ENCODE peak calls at places on chromosome 2, in five cellular contexts. D, A, P, T and H are unnamed samples.

GRCh38 chr2:20647211-20647610 is 3.7 kb downstream of the HS1BP3 start:
- DNase-seq in A (no peak), T (no peak), D (no peak), P (no peak), H (no peak)

GRCh38 chr2:134137182-134137595 is 116.7 kb upstream of the MGAT5 start:
- DNase-seq in T (no peak), D (no peak), A (no peak), P (no peak), H (no peak)

GRCh38 chr2:181457121-181457740 is at the start of gene ITGA4:
- DNase-seq in D (peak; percentile 56), T (peak; percentile 18), P (peak; percentile 90), A (no peak), H (no peak)

GRCh38 chr2:233462826-233463470 is 103.6 kb downstream of the USP40 start:
- DNase-seq in D (no peak), P (no peak), T (no peak), A (no peak), H (no peak)

GRCh38 chr2:72026819-72027425 is 120.7 kb downstream of the CYP26B1 start:
- DNase-seq in D (no peak), P (peak; percentile 28), T (no peak), A (no peak), H (no peak)

GRCh38 chr2:23286765-23287155 is 98.2 kb upstream of the KLHL29 start:
- DNase-seq in P (no peak), A (no peak), D (no peak), T (no peak), H (no peak)

GRCh38 chr2:43387092-43388062 is 161.0 kb upstream of the ZFP36L2 start:
- DNase-seq in D (peak; percentile 86), A (no peak), T (no peak), P (no peak), H (no peak)

GRCh38 chr2:214410918-214411554 is at the start of gene VWC2L:
- DNase-seq in D (no peak), T (peak; percentile 34), A (peak; percentile 58), P (peak; percentile 92), H (peak; percentile 22)

GRCh38 chr2:110793034-110793433 is 60.7 kb downstream of the ACOXL start:
- DNase-seq in P (peak; percentile 47), A (no peak), T (no peak), D (no peak), H (no peak)

GRCh38 chr2:86201951-86202692 is 2.9 kb downstream of the MRPL35 start:
- DNase-seq in A (no peak), T (peak; percentile 73), P (no peak), D (no peak), H (no peak)

GRCh38 chr2:217988840-217989204 is 14.0 kb downstream of the TNS1 start:
- DNase-seq in P (no peak), D (no peak), T (no peak), A (no peak), H (no peak)

GRCh38 chr2:30230855-30231725 is at the start of gene LBH:
- DNase-seq in P (peak; percentile 76), T (peak; percentile 90), D (peak; percentile 56), A (no peak), H (no peak)

GRCh38 chr2:19881866-19882265 is 19.9 kb downstream of the TTC32 start:
- DNase-seq in D (no peak), T (no peak), A (no peak), P (no peak), H (no peak)

GRCh38 chr2:206833291-206833690 is 67.9 kb downstream of the FASTKD2 start:
- DNase-seq in D (no peak), A (no peak), P (no peak), T (no peak), H (no peak)

GRCh38 chr2:191345788-191346187 is 100.6 kb downstream of the MYO1B start:
- DNase-seq in A (no peak), T (no peak), P (no peak), D (no peak), H (no peak)

GRCh38 chr2:3523551-3524041 is 4.3 kb upstream of the ADI1 start:
- DNase-seq in D (no peak), T (no peak), P (no peak), A (peak; percentile 65), H (no peak)

GRCh38 chr2:172977330-172978052 is 98.2 kb upstream of the MAP3K20 start:
- DNase-seq in T (no peak), P (no peak), D (no peak), A (no peak), H (no peak)

GRCh38 chr2:177646241-177646640 is 253.7 kb downstream of the AGPS start:
- DNase-seq in A (no peak), P (no peak), T (no peak), D (no peak), H (no peak)

GRCh38 chr2:234245945-234246344 is 195.4 kb downstream of the SPP2 start:
- DNase-seq in P (no peak), T (no peak), D (no peak), A (no peak), H (no peak)

GRCh38 chr2:86453838-86454237 is 12.7 kb downstream of the KDM3A start:
- DNase-seq in T (no peak), A (no peak), P (no peak), D (no peak), H (no peak)

GRCh38 chr2:169819106-169819505 is 5.6 kb downstream of the METTL5 start:
- DNase-seq in T (no peak), A (no peak), P (no peak), D (no peak), H (no peak)

GRCh38 chr2:70978388-70979357 is at the start of gene ANKRD53:
- DNase-seq in D (no peak), T (no peak), A (no peak), P (peak; percentile 83), H (no peak)

GRCh38 chr2:150520887-150521664 is 33.6 kb upstream of the RND3 start:
- DNase-seq in T (no peak), D (no peak), A (no peak), P (no peak), H (no peak)

GRCh38 chr2:228474466-228474865 is 293.0 kb upstream of the SPHKAP start:
- DNase-seq in P (no peak), A (no peak), D (no peak), T (no peak), H (no peak)

GRCh38 chr2:103462712-103463111 is 700.9 kb downstream of the TMEM182 start:
- DNase-seq in A (no peak), P (no peak), D (no peak), T (no peak), H (no peak)

GRCh38 chr2:241036964-241037421 is 38.6 kb downstream of the SNED1 start:
- DNase-seq in D (peak; percentile 4), T (no peak), A (no peak), P (no peak), H (no peak)

DNA sequence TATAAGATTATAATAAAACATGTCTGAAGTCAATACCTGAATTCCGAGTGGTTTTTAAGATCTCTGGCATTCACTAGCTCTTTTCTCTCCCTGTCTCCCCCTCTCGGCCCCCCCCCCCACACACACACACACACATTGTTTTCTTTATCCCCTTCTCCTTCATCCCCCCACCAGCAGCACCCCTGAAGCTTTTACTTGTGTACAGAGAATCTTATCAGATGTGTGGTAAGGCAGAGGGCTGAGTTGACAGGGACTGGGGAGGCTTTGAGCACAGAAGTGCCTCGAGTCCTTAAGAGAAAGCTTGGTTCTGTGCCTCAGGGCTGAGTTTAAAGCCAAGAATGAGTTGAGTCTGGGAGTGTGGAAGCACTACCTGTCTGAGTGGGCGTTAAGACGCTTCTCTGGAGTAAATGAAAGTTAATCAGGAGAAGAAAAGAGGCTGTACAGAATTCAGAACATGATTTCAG is 2.6 kb downstream of the ID2 start:
- DNase-seq in D (peak; percentile 40), A (peak; percentile 63), P (no peak), T (peak; percentile 72), H (peak; percentile 38)
- TF ChIP-seq EZH2 in D (no peak), A (no peak), P (no peak), T (no peak), H (no peak)

GRCh38 chr2:60051991-60052390 is 501.5 kb downstream of the BCL11A start:
- DNase-seq in D (no peak), P (no peak), T (no peak), A (no peak), H (no peak)

GRCh38 chr2:60058781-60059180 is 494.7 kb downstream of the BCL11A start:
- DNase-seq in P (no peak), D (no peak), A (no peak), T (no peak), H (no peak)

GRCh38 chr2:60054571-60055340 is 498.7 kb downstream of the BCL11A start:
- DNase-seq in A (no peak), D (no peak), P (no peak), T (no peak), H (no peak)

GRCh38 chr2:60047944-60048525 is 505.4 kb downstream of the BCL11A start:
- DNase-seq in P (no peak), A (no peak), D (no peak), T (no peak), H (no peak)

DNA sequence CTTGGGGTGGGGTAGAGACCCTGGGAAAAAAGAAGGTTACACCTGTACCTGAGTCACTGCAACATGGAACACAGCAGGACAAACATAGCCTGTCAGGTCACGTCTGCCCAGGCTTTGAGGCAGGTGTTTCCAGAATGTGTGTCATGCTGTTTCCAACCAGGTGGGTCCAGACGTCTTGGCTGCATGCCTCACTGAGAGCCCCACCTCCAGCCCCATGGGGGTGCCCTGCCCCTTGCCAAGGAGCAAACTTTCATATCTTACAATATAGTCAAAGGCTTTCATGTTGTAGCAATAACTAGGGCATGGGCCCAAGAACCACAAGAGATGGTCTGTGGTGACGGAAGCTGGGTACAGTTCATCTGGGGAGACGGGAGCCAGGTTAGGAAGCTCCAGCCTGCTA is 499.7 kb downstream of the BCL11A start:
- DNase-seq in A (no peak), P (no peak), D (no peak), T (no peak), H (no peak)
- TF ChIP-seq RAD21 in A (no peak), P (no peak), D (no peak), T (no peak), H (no peak)

DNA sequence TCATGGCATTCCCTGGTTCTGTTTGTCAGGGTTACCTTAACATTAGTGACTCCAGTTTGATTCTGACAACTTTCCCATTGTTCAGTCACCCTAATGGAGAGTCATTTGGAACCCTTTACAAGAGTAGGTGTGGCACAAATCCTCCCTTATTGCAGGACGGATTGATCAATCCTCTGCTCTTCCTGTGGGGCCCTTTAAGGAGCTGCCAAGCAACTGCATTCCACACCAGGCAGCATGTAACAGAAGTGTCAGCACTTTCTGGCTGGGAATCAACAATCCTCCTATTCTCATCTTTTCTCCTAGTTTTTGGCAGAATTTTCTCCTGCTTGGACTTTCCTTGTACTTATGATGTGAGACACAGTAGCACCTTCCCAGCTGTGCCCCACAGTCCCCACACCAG is 177.8 kb downstream of the ST6GAL2 start:
- DNase-seq in P (no peak), D (no peak), T (no peak), A (no peak), H (no peak)
- TF ChIP-seq YY1 in P (no peak), D (no peak), T (no peak), A (no peak), H (no peak)

GRCh38 chr2:98729652-98730051 is 1.3 kb downstream of the MGAT4A start:
- DNase-seq in A (no peak), T (no peak), P (no peak), D (no peak), H (no peak)

GRCh38 chr2:98731709-98732349 is 897 bp upstream of the MGAT4A start:
- DNase-seq in T (no peak), D (no peak), A (peak; percentile 60), P (no peak), H (no peak)

GRCh38 chr2:98732430-98733051 is 1.6 kb upstream of the MGAT4A start:
- DNase-seq in T (no peak), D (no peak), P (no peak), A (no peak), H (no peak)

GRCh38 chr2:98730053-98730850 is 680 bp downstream of the MGAT4A start:
- DNase-seq in T (peak; percentile 4), A (peak; percentile 59), P (peak; percentile 62), D (no peak), H (no peak)

GRCh38 chr2:98730851-98731708 is at the start of gene MGAT4A:
- DNase-seq in A (peak; percentile 69), T (peak; percentile 59), P (peak; percentile 75), D (no peak), H (no peak)
- TF ChIP-seq EZH2 in A (no peak), T (no peak), P (no peak), D (no peak), H (no peak)